ENCODE peak calls at places on chromosomes 6 and 20, in six cellular contexts. T is activated CD4-positive, alpha-beta T cell treated with anti-CD3 and anti-CD28 coated beads for 48 hours; U is aorta; H is AG20443; G is CD4-positive, CD25-positive, alpha-beta regulatory T cell; K is putamen. E is an unnamed sample.
A peak's percentile ranks its signal among the peaks of the same experiment; 100 is the strongest.

GRCh38 chr6:170111816-170112582 is 178.9 kb downstream of the DLL1 start:
- DNase-seq in K (no peak), T (no peak), H (no peak), G (no peak), U (peak; percentile 48), E (no peak)

GRCh38 chr20:53865905-53866786 is 204.2 kb downstream of the BCAS1 start:
- DNase-seq in T (no peak), U (no peak), G (no peak), H (peak; percentile 48), K (no peak), E (peak; percentile 45)

GRCh38 chr6:168385858-168386735 is 54.9 kb upstream of the SMOC2 start:
- DNase-seq in H (no peak), T (no peak), G (no peak), U (no peak), K (no peak), E (no peak)

GRCh38 chr6:33895988-33896387 is 92.2 kb upstream of the MLN start:
- DNase-seq in G (no peak), K (no peak), T (no peak), U (no peak), H (no peak), E (no peak)

GRCh38 chr6:117629119-117629518 is 26.8 kb upstream of the GOPC start:
- DNase-seq in G (no peak), H (no peak), T (no peak), U (no peak), K (no peak), E (no peak)

GRCh38 chr6:4403023-4403752 is 267.8 kb upstream of the ECI2 start:
- DNase-seq in U (no peak), K (no peak), H (no peak), G (no peak), T (no peak), E (no peak)

GRCh38 chr20:50320910-50321796 is 130.5 kb downstream of the CEBPB start:
- DNase-seq in G (no peak), T (peak; percentile 56), K (no peak), H (peak; percentile 97), U (peak; percentile 97), E (no peak)

GRCh38 chr6:97947841-97948240 is 664.8 kb upstream of the MMS22L start:
- DNase-seq in G (no peak), T (no peak), H (no peak), U (no peak), K (no peak), E (no peak)

GRCh38 chr6:42043787-42044475 is 6.4 kb upstream of the TAF8 start:
- DNase-seq in K (peak; percentile 87), G (peak; percentile 89), H (peak; percentile 91), T (peak; percentile 97), U (peak; percentile 96), E (peak; percentile 86)

GRCh38 chr20:19775353-19776201 is 17.5 kb downstream of the RIN2 start:
- DNase-seq in G (no peak), H (peak; percentile 61), K (no peak), T (no peak), U (no peak), E (no peak)

GRCh38 chr20:51095755-51096509 is 73.0 kb upstream of the KCNG1 start:
- DNase-seq in T (no peak), G (no peak), H (no peak), U (no peak), K (peak; percentile 20), E (peak; percentile 17)

GRCh38 chr6:36387440-36388303 is at the start of gene ETV7:
- DNase-seq in K (no peak), G (peak; percentile 29), T (peak; percentile 54), H (peak; percentile 69), U (peak; percentile 81), E (peak; percentile 2)

GRCh38 chr6:9412951-9413559 is 977.7 kb upstream of the SLC35B3 start:
- DNase-seq in K (no peak), H (peak; percentile 11), T (peak; percentile 10), U (no peak), G (no peak), E (no peak)

E was measured in midbrain.